ENCODE peak calls at places on chromosomes 5 and 9, in four cellular contexts. Y, R, Z and W are unnamed samples.

GRCh38 chr5:98773464-98774191 is at the start of gene RGMB:
- DNase-seq in Z (peak), Y (no peak), R (peak), W (peak)

GRCh38 chr5:35804201-35804653 is 52.5 kb upstream of the IL7R start:
- DNase-seq in R (no peak), Z (no peak), Y (no peak), W (no peak)

GRCh38 chr9:82456621-82457020 is 468.0 kb downstream of the SPATA31D1 start:
- DNase-seq in Y (no peak), Z (no peak), R (no peak), W (no peak)

GRCh38 chr5:141766152-141766551 is 84.1 kb upstream of the ARAP3 start:
- DNase-seq in R (no peak), Y (no peak), Z (no peak), W (no peak)

GRCh38 chr5:108255468-108255867 is 126.4 kb downstream of the FBXL17 start:
- DNase-seq in R (no peak), Y (no peak), Z (no peak), W (no peak)

GRCh38 chr5:150500328-150500841 is 7.5 kb upstream of the NDST1 start:
- DNase-seq in R (no peak), Y (no peak), Z (no peak), W (no peak)

GRCh38 chr9:129231022-129231739 is 53.1 kb upstream of the IER5L start:
- DNase-seq in Z (no peak), R (no peak), Y (no peak), W (no peak)

GRCh38 chr5:176739461-176740051 is 70.8 kb upstream of the UNC5A start:
- DNase-seq in Y (no peak), Z (no peak), R (no peak), W (peak)

GRCh38 chr5:66757219-66757833 is 161.1 kb downstream of the MAST4 start:
- DNase-seq in Y (no peak), R (peak), Z (no peak), W (peak)

GRCh38 chr9:124248992-124249391 is 8.8 kb upstream of the NEK6 start:
- DNase-seq in Z (no peak), Y (no peak), R (no peak), W (no peak)

GRCh38 chr5:154394328-154394727 is 51.5 kb upstream of the SAP30L start:
- DNase-seq in R (no peak), Y (no peak), Z (no peak), W (no peak)

GRCh38 chr9:121711281-121711680 is 59.8 kb downstream of the DAB2IP start:
- DNase-seq in Y (no peak), R (no peak), Z (no peak), W (no peak)

GRCh38 chr5:175713930-175714329 is 56.1 kb downstream of the HRH2 start:
- DNase-seq in Z (no peak), Y (no peak), R (no peak), W (no peak)

GRCh38 chr9:81045658-81046057 is 643.7 kb downstream of the TLE1 start:
- DNase-seq in Y (no peak), R (no peak), Z (no peak), W (no peak)

GRCh38 chr5:2441496-2442180 is 309.8 kb downstream of the IRX2 start:
- DNase-seq in Y (no peak), Z (no peak), R (no peak), W (no peak)

GRCh38 chr9:95181845-95182244 is 135.7 kb downstream of the FANCC start:
- DNase-seq in Z (no peak), R (no peak), Y (no peak), W (no peak)

GRCh38 chr9:76114144-76114543 is 223.7 kb downstream of the PCSK5 start:
- DNase-seq in Z (no peak), Y (no peak), R (no peak), W (no peak)

GRCh38 chr9:108207611-108208051 is 648.2 kb downstream of the ACTL7B start:
- DNase-seq in Y (no peak), R (no peak), Z (no peak), W (no peak)

GRCh38 chr5:64000096-64000495 is 37.9 kb upstream of the HTR1A start:
- DNase-seq in Z (no peak), R (no peak), Y (no peak), W (no peak)

GRCh38 chr9:115770521-115770920 is 383.1 kb upstream of the PAPPA start:
- DNase-seq in Y (no peak), R (no peak), Z (no peak), W (no peak)

GRCh38 chr5:132095077-132095744 is 21.6 kb downstream of the CSF2 start:
- DNase-seq in R (no peak), Z (no peak), Y (no peak), W (no peak)

GRCh38 chr5:169029661-169030274 is 271.2 kb downstream of the SLIT3 start:
- DNase-seq in R (no peak), Z (no peak), Y (no peak), W (no peak)

GRCh38 chr5:179451099-179451812 is 99.1 kb upstream of the RUFY1 start:
- DNase-seq in Y (no peak), Z (no peak), R (no peak), W (no peak)

GRCh38 chr5:179542170-179542569 is 8.2 kb upstream of the RUFY1 start:
- DNase-seq in Y (no peak), R (no peak), Z (no peak), W (no peak)

GRCh38 chr5:71587709-71588532 is 781 bp downstream of the MCCC2 start:
- DNase-seq in Z (no peak), Y (peak), R (peak), W (peak)

GRCh38 chr9:133506653-133507038 is 18.1 kb downstream of the MYMK start:
- DNase-seq in R (peak), Z (no peak), Y (no peak), W (peak)

GRCh38 chr9:109019420-109019819 is 6.1 kb upstream of the CTNNAL1 start:
- DNase-seq in Z (no peak), Y (no peak), R (no peak), W (no peak)

GRCh38 chr9:87206064-87206661 is 258.9 kb upstream of the GAS1 start:
- DNase-seq in Z (no peak), Y (no peak), R (no peak), W (no peak)

GRCh38 chr9:37964740-37965081 is 60.8 kb upstream of the SLC25A51 start:
- DNase-seq in R (no peak), Y (no peak), Z (no peak), W (no peak)

GRCh38 chr5:135881244-135881643 is 14.4 kb downstream of the IL9 start:
- DNase-seq in Y (no peak), R (no peak), Z (no peak), W (no peak)

GRCh38 chr5:57429513-57430120 is 53.0 kb downstream of the ACTBL2 start:
- DNase-seq in R (no peak), Z (no peak), Y (no peak), W (no peak)

GRCh38 chr5:172299916-172300439 is 16.4 kb upstream of the UBTD2 start:
- DNase-seq in R (no peak), Y (no peak), Z (no peak), W (no peak)

GRCh38 chr9:14652729-14653377 is 40.4 kb downstream of the ZDHHC21 start:
- DNase-seq in Z (no peak), Y (no peak), R (peak), W (peak)

GRCh38 chr5:1507961-1508678 is 15.6 kb downstream of the LPCAT1 start:
- DNase-seq in Z (no peak), R (no peak), Y (no peak), W (no peak)

GRCh38 chr5:106269252-106269843 is 1401.4 kb downstream of the EFNA5 start:
- DNase-seq in R (peak), Z (no peak), Y (no peak), W (no peak)

GRCh38 chr5:180803181-180804128 is 849 bp upstream of the MGAT1 start:
- DNase-seq in R (peak), Y (peak), Z (peak), W (peak)

GRCh38 chr5:138542120-138542955 is 698 bp downstream of the ETF1 start:
- DNase-seq in Y (peak), R (no peak), Z (no peak), W (peak)

DNA sequence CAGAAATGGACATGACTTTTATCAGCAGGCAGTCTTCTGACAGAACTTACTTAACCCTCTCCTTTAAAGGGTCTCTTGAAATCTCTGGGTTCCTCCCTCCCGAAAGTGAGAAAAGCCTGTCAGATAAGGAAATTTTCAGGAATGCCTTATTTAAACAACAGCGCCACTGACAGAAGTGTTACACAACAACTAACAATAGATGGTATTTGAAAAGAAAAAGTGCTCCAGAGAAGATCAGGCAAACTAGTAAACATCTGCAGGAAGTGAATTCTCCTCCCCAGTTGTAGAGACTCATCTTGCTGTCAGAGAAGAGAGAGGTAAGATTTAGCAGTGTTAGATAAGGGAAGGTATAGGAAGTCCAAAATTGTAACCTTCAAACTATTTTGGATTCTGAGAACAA is 107.2 kb upstream of the NFIL3 start:
- DNase-seq in Z (no peak), Y (no peak), R (peak), W (no peak)
- TF ChIP-seq NFIC in Z (no peak), Y (no peak), R (no peak), W (no peak)

GRCh38 chr9:98656536-98656935 is 52.2 kb downstream of the GABBR2 start:
- DNase-seq in Y (no peak), R (no peak), Z (no peak), W (no peak)
- H3K4me2 ChIP-seq in Y (no peak), R (no peak), Z (no peak), W (no peak)

GRCh38 chr5:51381801-51382507 is 1.3 kb upstream of the ISL1 start:
- DNase-seq in Y (no peak), R (no peak), Z (no peak), W (peak)
- TF ChIP-seq NFIC in Y (no peak), R (no peak), Z (no peak), W (no peak)

DNA sequence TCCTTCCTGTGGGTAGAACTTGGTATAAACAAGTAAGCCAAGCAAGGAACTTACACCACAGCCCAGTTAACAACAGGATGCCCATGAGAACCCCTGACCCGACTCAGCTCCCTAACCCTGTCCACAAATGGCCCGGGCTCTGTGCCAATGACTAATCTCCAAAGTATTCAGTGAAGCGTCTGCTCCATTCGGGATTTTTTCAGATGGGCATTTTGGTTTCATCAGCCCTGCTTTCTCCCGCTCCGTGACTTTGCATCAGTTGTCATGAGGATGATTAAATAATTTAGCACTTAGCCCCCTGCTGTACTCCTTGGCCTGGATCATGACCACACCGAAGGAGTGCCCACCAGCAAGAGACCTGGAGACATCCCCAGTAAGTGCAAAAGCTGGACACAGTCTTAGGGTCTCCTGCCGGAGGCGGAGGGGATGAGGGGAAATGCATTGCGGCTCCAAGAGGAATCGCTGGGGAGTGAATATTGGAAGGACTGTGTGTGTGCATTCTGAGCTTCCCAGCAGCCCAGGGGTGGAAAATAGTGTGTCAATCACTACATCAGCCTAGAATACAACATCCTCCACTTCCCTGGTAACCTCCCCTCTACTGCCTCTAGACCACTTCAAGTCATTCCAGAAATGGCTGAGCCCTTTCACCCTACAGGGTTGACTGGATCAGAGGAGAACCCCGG is 41.4 kb upstream of the DNAH5 start:
- DNase-seq in R (peak), Z (no peak), Y (no peak), W (no peak)
- H3K4me2 ChIP-seq in R (no peak), Z (no peak), Y (no peak), W (peak)